ENCODE peak calls at places on chromosomes 6 and 20, in six cellular contexts. P is WTC11; T is nucleus accumbens; U is activated naive CD4-positive, alpha-beta T cell; K is NCI-H2081; B is pons. G is an unnamed sample.

GRCh38 chr6:3269412-3269975 is 10.7 kb downstream of the PSMG4 start:
- DNase-seq in P (no peak), T (no peak), U (no peak), K (no peak), B (no peak), G (no peak)

GRCh38 chr6:100979269-100979668 is 98.1 kb upstream of the ASCC3 start:
- DNase-seq in P (no peak), T (no peak), U (no peak), K (no peak), B (no peak), G (peak)

GRCh38 chr20:4076671-4077070 is 61.3 kb upstream of the RNF24 start:
- DNase-seq in P (no peak), T (no peak), U (no peak), K (no peak), B (peak), G (no peak)

GRCh38 chr6:43644940-43645612 is at the start of gene RSPH9:
- DNase-seq in P (peak), T (no peak), U (peak), K (no peak), B (no peak), G (no peak)

GRCh38 chr6:20946037-20946436 is 411.8 kb downstream of the CDKAL1 start:
- DNase-seq in P (no peak), T (no peak), U (no peak), K (no peak), B (no peak), G (no peak)

GRCh38 chr6:163164175-163164900 is 250.2 kb upstream of the QKI start:
- DNase-seq in P (no peak), T (no peak), U (no peak), K (no peak), B (no peak), G (no peak)

GRCh38 chr6:138086573-138087196 is 20.5 kb downstream of the PERP start:
- DNase-seq in P (peak), T (no peak), U (no peak), K (peak), B (no peak), G (peak)

GRCh38 chr6:150250826-150251225 is 108.0 kb downstream of the PPP1R14C start:
- DNase-seq in P (peak), T (no peak), U (no peak), K (no peak), B (no peak), G (no peak)

GRCh38 chr6:15358579-15359327 is 112.9 kb downstream of the JARID2 start:
- DNase-seq in P (no peak), T (no peak), U (no peak), K (no peak), B (no peak), G (no peak)

GRCh38 chr20:63328026-63328700 is 33.0 kb downstream of the CHRNA4 start:
- DNase-seq in P (no peak), T (no peak), U (no peak), K (no peak), B (no peak), G (no peak)

GRCh38 chr6:24394777-24395437 is 7.8 kb upstream of the MRS2 start:
- DNase-seq in P (no peak), T (no peak), U (no peak), K (no peak), B (no peak), G (no peak)

GRCh38 chr20:37573626-37574198 is 46.0 kb upstream of the BLCAP start:
- DNase-seq in P (no peak), T (no peak), U (no peak), K (no peak), B (no peak), G (no peak)

GRCh38 chr20:53959849-53960585 is 110.4 kb downstream of the BCAS1 start:
- DNase-seq in P (no peak), T (no peak), U (no peak), K (no peak), B (no peak), G (no peak)

GRCh38 chr20:11235058-11235457 is 561.3 kb upstream of the JAG1 start:
- DNase-seq in P (peak), T (no peak), U (no peak), K (no peak), B (no peak), G (peak)

GRCh38 chr6:84554706-84555105 is 209.7 kb downstream of the TBX18 start:
- DNase-seq in P (no peak), T (no peak), U (no peak), K (no peak), B (no peak), G (no peak)

GRCh38 chr6:150835620-150836019 is 29.9 kb upstream of the MTHFD1L start:
- DNase-seq in P (no peak), T (no peak), U (no peak), K (no peak), B (no peak), G (no peak)

GRCh38 chr6:154341876-154342275 is 14.7 kb downstream of the IPCEF1 start:
- DNase-seq in P (no peak), T (no peak), U (no peak), K (no peak), B (no peak), G (no peak)

GRCh38 chr6:94272327-94272726 is 853.0 kb upstream of the EPHA7 start:
- DNase-seq in P (no peak), T (no peak), U (no peak), K (no peak), B (no peak), G (no peak)

GRCh38 chr6:147974376-147974775 is 368.3 kb upstream of the SASH1 start:
- DNase-seq in P (no peak), T (no peak), U (no peak), K (no peak), B (no peak), G (no peak)

GRCh38 chr20:36862857-36863668 is 12.9 kb upstream of the TLDC2 start:
- DNase-seq in P (peak), T (no peak), U (no peak), K (no peak), B (no peak), G (no peak)

GRCh38 chr20:25605146-25605545 is 18.7 kb downstream of the NANP start:
- DNase-seq in P (no peak), T (no peak), U (no peak), K (no peak), B (no peak), G (no peak)

GRCh38 chr6:45378324-45378926 is 691 bp upstream of the SUPT3H start:
- DNase-seq in P (no peak), T (peak), U (peak), K (peak), B (peak), G (no peak)

GRCh38 chr6:82251942-82252341 is 4.4 kb upstream of the IBTK start:
- DNase-seq in P (no peak), T (no peak), U (no peak), K (peak), B (peak), G (no peak)

GRCh38 chr6:142441716-142442115 is 139.9 kb downstream of the ADGRG6 start:
- DNase-seq in P (no peak), T (no peak), U (no peak), K (no peak), B (no peak), G (no peak)

GRCh38 chr20:4633780-4634179 is 87.9 kb upstream of the PRND start:
- DNase-seq in P (no peak), T (no peak), U (no peak), K (no peak), B (no peak), G (no peak)

GRCh38 chr6:41896280-41896679 is 1.1 kb upstream of the USP49 start:
- DNase-seq in P (no peak), T (no peak), U (no peak), K (no peak), B (no peak), G (no peak)

GRCh38 chr6:130843575-130844320 is 16.5 kb downstream of the SMLR1 start:
- DNase-seq in P (no peak), T (no peak), U (no peak), K (peak), B (peak), G (no peak)

GRCh38 chr6:23224540-23224939 is 655.2 kb downstream of the HDGFL1 start:
- DNase-seq in P (no peak), T (no peak), U (no peak), K (no peak), B (no peak), G (no peak)

GRCh38 chr20:9572690-9573089 is 58.3 kb downstream of the LAMP5 start:
- DNase-seq in P (no peak), T (no peak), U (no peak), K (no peak), B (peak), G (peak)

GRCh38 chr6:76861403-76861802 is 601.9 kb downstream of the HTR1B start:
- DNase-seq in P (peak), T (no peak), U (no peak), K (no peak), B (no peak), G (peak)

GRCh38 chr20:31691646-31692275 is 30.9 kb downstream of the BCL2L1 start:
- DNase-seq in P (no peak), T (no peak), U (no peak), K (no peak), B (no peak), G (no peak)

GRCh38 chr20:62595491-62595890 is 46.8 kb upstream of the SLCO4A1 start:
- DNase-seq in P (no peak), T (no peak), U (no peak), K (no peak), B (no peak), G (no peak)

GRCh38 chr6:99219788-99220187 is 129.7 kb downstream of the FAXC start:
- DNase-seq in P (peak), T (no peak), U (no peak), K (no peak), B (no peak), G (peak)

GRCh38 chr20:444862-445426 is 17.4 kb downstream of the TBC1D20 start:
- DNase-seq in P (no peak), T (no peak), U (no peak), K (no peak), B (no peak), G (no peak)

GRCh38 chr6:105824732-105825131 is 261.4 kb upstream of the PRDM1 start:
- DNase-seq in P (no peak), T (no peak), U (no peak), K (no peak), B (no peak), G (no peak)

GRCh38 chr6:90362273-90362672 is 65.6 kb upstream of the BACH2 start:
- DNase-seq in P (no peak), T (no peak), U (no peak), K (no peak), B (no peak), G (no peak)

GRCh38 chr6:24931296-24931695 is 4.5 kb downstream of the RIPOR2 start:
- DNase-seq in P (no peak), T (no peak), U (no peak), K (no peak), B (no peak), G (no peak)

GRCh38 chr6:30490031-30490876 is 945 bp downstream of the HLA-E start:
- DNase-seq in P (peak), T (no peak), U (peak), K (no peak), B (no peak), G (no peak)

G was measured in iPS DF 19.7.